ENCODE peak calls at places on chromosomes 2 and 18, in four cellular contexts. D, U, H and V are unnamed samples.

GRCh38 chr2:57376985-57377384 is 669.6 kb upstream of the VRK2 start:
- DNase-seq in H (peak; percentile 7), U (no peak), D (no peak), V (peak; percentile 23)

GRCh38 chr18:13999266-13999665 is 83.9 kb upstream of the MC2R start:
- DNase-seq in U (no peak), D (no peak), H (no peak), V (no peak)

GRCh38 chr18:68429111-68429510 is 285.8 kb downstream of the TMX3 start:
- DNase-seq in U (no peak), H (no peak), D (no peak), V (no peak)

GRCh38 chr18:63082661-63083531 is 236.7 kb downstream of the BCL2 start:
- DNase-seq in U (no peak), H (peak; percentile 22), D (no peak), V (no peak)

GRCh38 chr2:199379251-199379650 is 78.5 kb downstream of the SATB2 start:
- DNase-seq in D (peak; percentile 51), H (peak; percentile 26), U (no peak), V (no peak)

GRCh38 chr18:79749251-79750191 is 48.2 kb upstream of the KCNG2 start:
- DNase-seq in H (no peak), D (no peak), U (no peak), V (no peak)

GRCh38 chr2:15874854-15875776 is 65.2 kb upstream of the MYCN start:
- DNase-seq in H (no peak), D (no peak), U (no peak), V (no peak)

GRCh38 chr2:46032996-46033395 is 264.2 kb upstream of the EPAS1 start:
- DNase-seq in U (no peak), H (no peak), D (no peak), V (peak; percentile 33)

GRCh38 chr2:207674826-207675225 is 36.6 kb upstream of the CCNYL1 start:
- DNase-seq in U (no peak), H (no peak), D (no peak), V (no peak)

GRCh38 chr2:172305066-172305465 is 122.3 kb upstream of the ITGA6 start:
- DNase-seq in D (no peak), U (no peak), H (no peak), V (no peak)

GRCh38 chr2:28696261-28696660 is 55.4 kb upstream of the PPP1CB start:
- DNase-seq in D (no peak), H (no peak), U (no peak), V (peak; percentile 22)

GRCh38 chr18:13178976-13179375 is 39.6 kb upstream of the LDLRAD4 start:
- DNase-seq in D (no peak), H (no peak), U (no peak), V (no peak)

GRCh38 chr2:145095641-145096435 is 575.9 kb upstream of the ZEB2 start:
- DNase-seq in H (peak; percentile 64), D (peak; percentile 72), U (no peak), V (no peak)

GRCh38 chr2:205499006-205499405 is 183.3 kb upstream of the NRP2 start:
- DNase-seq in H (no peak), U (no peak), D (no peak), V (no peak)

GRCh38 chr2:39059366-39059952 is 61.4 kb downstream of the SOS1 start:
- DNase-seq in D (peak; percentile 23), H (peak; percentile 76), U (no peak), V (peak; percentile 12)

GRCh38 chr2:42800981-42801380 is 8.6 kb upstream of the HAAO start:
- DNase-seq in U (no peak), D (no peak), H (peak; percentile 42), V (no peak)

GRCh38 chr2:9240745-9241144 is 34.1 kb downstream of the ASAP2 start:
- DNase-seq in U (no peak), H (peak; percentile 54), D (no peak), V (no peak)

GRCh38 chr2:133240505-133241230 is 327.6 kb downstream of the NCKAP5 start:
- DNase-seq in U (no peak), D (no peak), H (peak; percentile 7), V (no peak)

GRCh38 chr2:46828039-46828438 is 87.6 kb downstream of the MCFD2 start:
- DNase-seq in D (no peak), H (no peak), U (no peak), V (no peak)

GRCh38 chr2:171541202-171541884 is 19.1 kb downstream of the CYBRD1 start:
- DNase-seq in H (peak; percentile 29), D (no peak), U (no peak), V (peak; percentile 52)

GRCh38 chr2:86039178-86039962 is 66.3 kb downstream of the POLR1A start:
- DNase-seq in U (no peak), D (no peak), H (no peak), V (no peak)

GRCh38 chr2:102185347-102185746 is 1.5 kb upstream of the IL1RL2 start:
- DNase-seq in H (peak; percentile 65), D (no peak), U (no peak), V (peak; percentile 16)

GRCh38 chr2:155965415-155966070 is 367.0 kb downstream of the NR4A2 start:
- DNase-seq in U (no peak), H (no peak), D (no peak), V (no peak)

GRCh38 chr18:37450434-37451133 is 115.0 kb downstream of the CELF4 start:
- DNase-seq in U (no peak), H (no peak), D (no peak), V (no peak)

GRCh38 chr18:40357536-40357935 is 1597.5 kb upstream of the PIK3C3 start:
- DNase-seq in D (peak; percentile 50), H (no peak), U (no peak), V (no peak)

GRCh38 chr18:66511810-66512209 is 92.1 kb downstream of the CDH19 start:
- DNase-seq in D (no peak), H (no peak), U (no peak), V (peak; percentile 72)

GRCh38 chr2:44362207-44363015 is 664 bp downstream of the CAMKMT start:
- DNase-seq in H (peak; percentile 62), U (peak; percentile 9), D (peak; percentile 25), V (peak; percentile 36)

GRCh38 chr18:49899647-49900330 is 86.5 kb upstream of the ACAA2 start:
- DNase-seq in U (no peak), D (no peak), H (no peak), V (no peak)

GRCh38 chr2:232113821-232114220 is 152.3 kb downstream of the DIS3L2 start:
- DNase-seq in D (no peak), H (peak; percentile 65), U (no peak), V (no peak)

GRCh38 chr2:72954376-72955187 is 37.3 kb downstream of the EMX1 start:
- DNase-seq in D (no peak), H (no peak), U (no peak), V (no peak)

GRCh38 chr2:24886640-24887324 is 33.3 kb downstream of the ADCY3 start:
- DNase-seq in D (no peak), U (no peak), H (no peak), V (no peak)

GRCh38 chr2:10658041-10658913 is 31.5 kb downstream of the NOL10 start:
- DNase-seq in H (peak; percentile 65), U (no peak), D (peak; percentile 28), V (no peak)

GRCh38 chr2:234335676-234336228 is 161.1 kb downstream of the ARL4C start:
- DNase-seq in U (peak; percentile 9), D (peak; percentile 82), H (peak; percentile 81), V (peak; percentile 21)

GRCh38 chr2:38237311-38237710 is 139.8 kb downstream of the ATL2 start:
- DNase-seq in D (no peak), H (no peak), U (no peak), V (no peak)

GRCh38 chr2:239377591-239377990 is 23.2 kb downstream of the HDAC4 start:
- DNase-seq in D (no peak), H (no peak), U (no peak), V (no peak)